ENCODE peak calls at places on chromosomes 7 and 10, in eight cellular contexts. One of them, this sample, is unnamed.

GRCh38 chr7:98212532-98213041 is 1.3 kb downstream of the BHLHA15 start:
- DNase-seq in HT-29: no peak
- DNase-seq in cardiac muscle cell: no peak
- DNase-seq in C1 segment of cervical spinal cord: no peak
- DNase-seq in left lung: peak; percentile 28
- DNase-seq in stimulated activated naive B cell treated with anti-CD40 and anti-IgM and Interleukin-4, amounts not matched to agents 10 μg/mL and 1 μg/mL and 100 μg/mL, for 72 hours: no peak
- DNase-seq in WTC11: peak; percentile 17
- DNase-seq in amniotic epithelial cell: no peak
- DNase-seq in this sample: no peak

GRCh38 chr7:29479606-29480200 is 83.9 kb upstream of the PRR15 start:
- DNase-seq in HT-29: no peak
- DNase-seq in cardiac muscle cell: peak; percentile 72
- DNase-seq in C1 segment of cervical spinal cord: peak; percentile 64
- DNase-seq in left lung: peak; percentile 40
- DNase-seq in stimulated activated naive B cell treated with anti-CD40 and anti-IgM and Interleukin-4, amounts not matched to agents 10 μg/mL and 1 μg/mL and 100 μg/mL, for 72 hours: no peak
- DNase-seq in WTC11: no peak
- DNase-seq in amniotic epithelial cell: peak; percentile 28
- DNase-seq in this sample: no peak

GRCh38 chr7:27169658-27170493 is 4.2 kb downstream of the HOXA10 start:
- DNase-seq in HT-29: peak; percentile 83
- DNase-seq in cardiac muscle cell: no peak
- DNase-seq in C1 segment of cervical spinal cord: no peak
- DNase-seq in left lung: peak; percentile 28
- DNase-seq in stimulated activated naive B cell treated with anti-CD40 and anti-IgM and Interleukin-4, amounts not matched to agents 10 μg/mL and 1 μg/mL and 100 μg/mL, for 72 hours: no peak
- DNase-seq in WTC11: peak; percentile 64
- DNase-seq in amniotic epithelial cell: no peak
- DNase-seq in this sample: no peak

GRCh38 chr7:40133561-40134427 is 628 bp downstream of the MPLKIP start:
- DNase-seq in HT-29: peak; percentile 50
- DNase-seq in cardiac muscle cell: peak; percentile 35
- DNase-seq in C1 segment of cervical spinal cord: no peak
- DNase-seq in left lung: no peak
- DNase-seq in stimulated activated naive B cell treated with anti-CD40 and anti-IgM and Interleukin-4, amounts not matched to agents 10 μg/mL and 1 μg/mL and 100 μg/mL, for 72 hours: no peak
- DNase-seq in WTC11: peak; percentile 67
- DNase-seq in amniotic epithelial cell: peak; percentile 44
- DNase-seq in this sample: no peak

GRCh38 chr7:156963472-156963871 is 14.0 kb downstream of the NOM1 start:
- DNase-seq in HT-29: no peak
- DNase-seq in cardiac muscle cell: no peak
- DNase-seq in C1 segment of cervical spinal cord: no peak
- DNase-seq in left lung: no peak
- DNase-seq in stimulated activated naive B cell treated with anti-CD40 and anti-IgM and Interleukin-4, amounts not matched to agents 10 μg/mL and 1 μg/mL and 100 μg/mL, for 72 hours: no peak
- DNase-seq in WTC11: no peak
- DNase-seq in amniotic epithelial cell: no peak
- DNase-seq in this sample: no peak

GRCh38 chr7:123502216-123502615 is 32.2 kb downstream of the IQUB start:
- DNase-seq in HT-29: no peak
- DNase-seq in cardiac muscle cell: no peak
- DNase-seq in C1 segment of cervical spinal cord: no peak
- DNase-seq in left lung: no peak
- DNase-seq in stimulated activated naive B cell treated with anti-CD40 and anti-IgM and Interleukin-4, amounts not matched to agents 10 μg/mL and 1 μg/mL and 100 μg/mL, for 72 hours: no peak
- DNase-seq in WTC11: no peak
- DNase-seq in amniotic epithelial cell: no peak
- DNase-seq in this sample: no peak

GRCh38 chr10:105952153-105952552 is 1212.4 kb downstream of the SORCS1 start:
- DNase-seq in HT-29: peak; percentile 6
- DNase-seq in cardiac muscle cell: peak; percentile 55
- DNase-seq in C1 segment of cervical spinal cord: no peak
- DNase-seq in left lung: peak; percentile 36
- DNase-seq in stimulated activated naive B cell treated with anti-CD40 and anti-IgM and Interleukin-4, amounts not matched to agents 10 μg/mL and 1 μg/mL and 100 μg/mL, for 72 hours: no peak
- DNase-seq in WTC11: peak; percentile 22
- DNase-seq in amniotic epithelial cell: peak; percentile 72
- DNase-seq in this sample: no peak

GRCh38 chr7:150716368-150716767 is at the start of gene GIMAP1:
- DNase-seq in HT-29: no peak
- DNase-seq in cardiac muscle cell: no peak
- DNase-seq in C1 segment of cervical spinal cord: no peak
- DNase-seq in left lung: peak; percentile 60
- DNase-seq in stimulated activated naive B cell treated with anti-CD40 and anti-IgM and Interleukin-4, amounts not matched to agents 10 μg/mL and 1 μg/mL and 100 μg/mL, for 72 hours: no peak
- DNase-seq in WTC11: no peak
- DNase-seq in amniotic epithelial cell: no peak
- DNase-seq in this sample: no peak

GRCh38 chr10:73901261-73901660 is 9.7 kb upstream of the PLAU start:
- DNase-seq in HT-29: no peak
- DNase-seq in cardiac muscle cell: no peak
- DNase-seq in C1 segment of cervical spinal cord: no peak
- DNase-seq in left lung: no peak
- DNase-seq in stimulated activated naive B cell treated with anti-CD40 and anti-IgM and Interleukin-4, amounts not matched to agents 10 μg/mL and 1 μg/mL and 100 μg/mL, for 72 hours: no peak
- DNase-seq in WTC11: no peak
- DNase-seq in amniotic epithelial cell: no peak
- DNase-seq in this sample: no peak

This sample was measured in HEK293T.